ENCODE peak calls at places on chromosomes 1 and 21, in four cellular contexts. K is NCI-H1417, T is heart left ventricle, P is endothelial cell. U is an unnamed sample.

GRCh38 chr1:2021550-2021949 is 2.4 kb downstream of the GABRD start:
- DNase-seq in T (no peak), K (no peak), P (no peak), U (no peak)

GRCh38 chr1:230948903-230949302 is 29.8 kb downstream of the TTC13 start:
- DNase-seq in T (no peak), P (no peak), K (no peak), U (no peak)

GRCh38 chr21:29730281-29730680 is 209.5 kb downstream of the GRIK1 start:
- DNase-seq in T (no peak), K (no peak), P (no peak), U (no peak)

GRCh38 chr21:17738171-17738953 is 80.8 kb downstream of the C21orf91 start:
- DNase-seq in T (no peak), K (no peak), P (no peak), U (no peak)

GRCh38 chr1:231724876-231725647 is 98.5 kb downstream of the DISC1 start:
- DNase-seq in T (no peak), P (peak), K (peak), U (no peak)

GRCh38 chr1:206890125-206890637 is 7.1 kb upstream of the IL24 start:
- DNase-seq in K (no peak), T (no peak), P (no peak), U (no peak)

GRCh38 chr1:92484472-92485373 is 2.0 kb downstream of the GFI1 start:
- DNase-seq in T (peak), K (no peak), P (peak), U (no peak)

GRCh38 chr21:46110499-46111192 is 12.7 kb downstream of the COL6A2 start:
- DNase-seq in K (no peak), P (peak), T (peak), U (peak)

GRCh38 chr1:17009706-17010105 is 2.0 kb downstream of the ATP13A2 start:
- DNase-seq in P (no peak), T (no peak), K (no peak), U (no peak)